ENCODE peak calls at places on chromosome 2, in four cellular contexts. E is IMR-90, L is H1, U is mesendoderm. C is an unnamed sample.
A peak's percentile ranks its signal among the peaks of the same experiment; 100 is the strongest.

GRCh38 chr2:9805435-9806297 is 37.6 kb upstream of the TAF1B start:
- DNase-seq in E (peak; percentile 84), U (no peak), L (no peak), C (peak; percentile 67)

GRCh38 chr2:227772932-227773331 is 27.2 kb downstream of the SCYGR8 start:
- DNase-seq in E (no peak), L (no peak), U (no peak), C (no peak)

GRCh38 chr2:213227458-213227857 is 56.8 kb upstream of the SPAG16 start:
- DNase-seq in E (no peak), L (no peak), U (no peak), C (no peak)

GRCh38 chr2:142058149-142058548 is 72.7 kb downstream of the LRP1B start:
- DNase-seq in E (no peak), L (no peak), U (no peak), C (no peak)

GRCh38 chr2:105127288-105127915 is 89.5 kb downstream of the MRPS9 start:
- DNase-seq in L (no peak), E (no peak), U (no peak), C (no peak)

GRCh38 chr2:18889565-18890332 is 300.4 kb upstream of the NT5C1B start:
- DNase-seq in E (no peak), U (no peak), L (no peak), C (no peak)

GRCh38 chr2:121999273-121999672 is 243.8 kb downstream of the TSN start:
- DNase-seq in E (peak; percentile 63), L (no peak), U (peak; percentile 67), C (peak; percentile 15)

GRCh38 chr2:203532957-203533695 is 2.0 kb downstream of the RAPH1 start:
- DNase-seq in U (peak; percentile 87), E (peak; percentile 36), L (no peak), C (peak; percentile 53)

GRCh38 chr2:239194731-239195317 is 206.0 kb downstream of the HDAC4 start:
- DNase-seq in L (no peak), E (no peak), U (no peak), C (no peak)

GRCh38 chr2:120751553-120751952 is 15.9 kb downstream of the GLI2 start:
- DNase-seq in U (no peak), L (no peak), E (peak; percentile 65), C (peak; percentile 66)

GRCh38 chr2:79887747-79888374 is 375.0 kb downstream of the CTNNA2 start:
- DNase-seq in E (peak; percentile 71), U (peak; percentile 69), L (no peak), C (peak; percentile 65)

GRCh38 chr2:118224888-118225264 is 136.6 kb downstream of the INSIG2 start:
- DNase-seq in L (no peak), U (peak; percentile 93), E (no peak), C (no peak)

GRCh38 chr2:118222643-118223486 is 134.6 kb downstream of the INSIG2 start:
- DNase-seq in E (no peak), U (no peak), L (no peak), C (peak; percentile 3)

GRCh38 chr2:118221952-118222594 is 133.8 kb downstream of the INSIG2 start:
- DNase-seq in E (peak; percentile 76), U (peak; percentile 75), L (no peak), C (peak; percentile 70)

GRCh38 chr2:118223487-118224136 is 135.3 kb downstream of the INSIG2 start:
- DNase-seq in E (no peak), U (no peak), L (no peak), C (peak; percentile 2)

DNA sequence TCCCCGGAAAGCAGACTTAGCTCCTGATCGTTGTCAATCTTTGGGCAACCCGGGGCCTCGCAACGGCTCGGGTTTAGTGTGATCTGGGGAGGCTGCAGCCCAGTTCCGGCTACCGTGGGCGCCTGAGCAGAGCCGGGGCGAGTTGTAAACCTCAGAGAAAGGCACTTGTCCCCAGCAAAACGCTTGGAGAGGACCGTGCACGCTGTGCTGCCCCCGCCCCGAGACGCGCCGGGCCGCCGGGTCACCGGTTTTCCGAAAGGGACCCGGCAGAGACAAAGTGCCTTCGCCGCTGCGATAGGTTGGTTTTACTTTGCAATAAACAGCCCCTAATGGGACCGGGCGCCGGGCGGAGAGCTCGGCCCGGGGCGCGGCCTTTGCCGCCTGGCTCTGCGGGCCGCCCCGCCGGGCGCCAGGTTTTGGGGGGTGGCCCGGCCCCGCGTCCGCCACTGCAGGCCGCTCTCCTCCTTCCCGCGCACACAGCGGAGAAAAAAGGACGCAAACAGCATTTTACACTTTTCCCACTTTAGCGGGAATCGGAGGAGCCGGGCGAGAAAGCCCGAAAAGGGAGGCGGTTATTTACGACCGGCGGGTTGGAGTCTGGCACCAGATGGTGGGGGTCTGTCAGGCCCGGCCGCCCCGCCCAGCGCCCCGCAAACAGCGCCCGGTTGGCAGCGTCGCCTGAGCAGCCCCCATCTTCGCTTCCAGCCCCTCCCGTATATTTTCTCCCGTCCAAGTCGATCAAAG is 136.0 kb downstream of the INSIG2 start:
- DNase-seq in E (no peak), U (peak; percentile 62), L (no peak), C (peak; percentile 18)
- H2BK15ac ChIP-seq in E (no peak overlapping the region), U (peak overlapping the region; percentile 25), L (no peak overlapping the region), C (no peak overlapping the region)

GRCh38 chr2:33477473-33478468 is 1.3 kb downstream of the RASGRP3 start:
- DNase-seq in E (no peak), L (no peak), U (peak; percentile 55), C (peak; percentile 61)

GRCh38 chr2:33486544-33486943 is 10.1 kb downstream of the RASGRP3 start:
- DNase-seq in E (no peak), L (no peak), U (no peak), C (no peak)

GRCh38 chr2:33484042-33484621 is 7.7 kb downstream of the RASGRP3 start:
- DNase-seq in L (no peak), E (peak; percentile 32), U (no peak), C (no peak)

GRCh38 chr2:33478968-33479691 is 2.7 kb downstream of the RASGRP3 start:
- DNase-seq in U (peak; percentile 3), E (no peak), L (no peak), C (no peak)

DNA sequence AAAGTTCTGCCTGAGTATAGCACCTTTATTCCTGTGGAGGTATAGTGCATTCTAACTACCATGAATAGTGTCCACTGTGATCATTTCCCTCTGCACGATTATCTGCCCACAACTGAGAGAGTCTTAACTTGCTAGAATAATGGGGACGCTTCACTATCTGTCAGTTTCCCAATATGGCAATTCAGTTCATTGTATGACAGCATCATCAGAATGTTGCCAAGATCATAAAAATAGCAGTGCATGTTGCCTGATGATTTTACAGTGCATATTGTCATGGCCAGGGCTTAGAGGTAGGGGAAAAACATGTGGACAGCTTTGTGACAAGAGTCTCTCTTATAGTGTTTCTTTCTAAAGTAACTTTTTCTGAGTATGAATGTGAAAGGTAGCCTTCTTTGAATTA is 6.1 kb downstream of the RASGRP3 start:
- DNase-seq in U (no peak), L (no peak), E (no peak), C (no peak)
- H3K4me3 ChIP-seq in U (no peak overlapping the region), L (no peak overlapping the region), E (no peak overlapping the region), C (no peak overlapping the region)

DNA sequence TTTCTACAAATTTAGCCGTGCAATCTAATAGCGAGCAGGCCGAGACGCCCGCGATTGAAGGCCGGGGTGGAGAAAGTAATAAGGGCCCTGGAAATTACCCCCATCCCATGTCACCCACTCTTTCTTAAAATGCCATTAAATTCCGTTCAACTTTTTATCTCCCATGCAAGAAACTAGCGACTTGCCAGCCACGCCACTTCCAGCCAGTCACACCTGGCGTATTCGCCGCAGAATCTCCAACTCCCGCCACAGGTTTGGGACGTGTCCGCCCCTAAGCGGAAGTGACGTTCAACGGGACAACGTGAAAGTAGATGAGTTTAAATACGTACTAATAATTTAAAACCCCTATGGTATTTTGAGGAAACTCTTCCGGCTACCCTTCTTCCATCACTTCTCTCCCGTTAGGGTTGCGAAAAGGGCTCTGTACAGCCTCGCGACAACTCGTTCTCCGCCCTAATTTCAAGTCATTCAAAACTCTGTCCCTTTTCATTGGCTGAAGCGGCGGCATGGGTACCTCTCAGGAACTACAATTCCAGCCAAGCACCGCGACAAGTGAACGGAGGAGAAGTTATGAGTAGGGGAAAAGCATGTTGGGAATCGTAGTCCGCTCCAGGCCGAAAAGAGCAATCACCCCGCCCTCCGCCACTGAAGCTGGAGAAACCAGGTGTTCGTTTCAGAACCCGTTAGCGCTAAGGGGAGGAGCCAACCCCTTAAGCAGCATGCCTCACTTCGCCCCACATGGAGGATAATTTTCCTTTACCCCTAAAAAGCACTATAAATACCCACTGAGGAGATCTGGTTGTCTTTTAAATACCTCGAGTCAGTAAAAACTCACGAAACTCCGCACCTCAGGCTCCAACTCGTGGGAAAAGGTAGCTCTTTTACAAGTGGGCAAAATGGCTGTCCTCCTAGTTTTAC is at the start of gene ZRANB3:
- DNase-seq in U (peak; percentile 100), E (peak; percentile 98), L (peak; percentile 92), C (peak; percentile 99)
- H2BK15ac ChIP-seq in U (no peak within 1 kb of the TSS), E (no peak within 1 kb of the TSS), L (no peak within 1 kb of the TSS), C (peak within 1 kb of the TSS; percentile 86)

GRCh38 chr2:241280291-241280690 is 35.2 kb downstream of the HDLBP start:
- DNase-seq in U (no peak), L (no peak), E (no peak), C (no peak)
- H3K4me3 ChIP-seq in U (no peak overlapping the region), L (no peak overlapping the region), E (no peak overlapping the region), C (no peak overlapping the region)

DNA sequence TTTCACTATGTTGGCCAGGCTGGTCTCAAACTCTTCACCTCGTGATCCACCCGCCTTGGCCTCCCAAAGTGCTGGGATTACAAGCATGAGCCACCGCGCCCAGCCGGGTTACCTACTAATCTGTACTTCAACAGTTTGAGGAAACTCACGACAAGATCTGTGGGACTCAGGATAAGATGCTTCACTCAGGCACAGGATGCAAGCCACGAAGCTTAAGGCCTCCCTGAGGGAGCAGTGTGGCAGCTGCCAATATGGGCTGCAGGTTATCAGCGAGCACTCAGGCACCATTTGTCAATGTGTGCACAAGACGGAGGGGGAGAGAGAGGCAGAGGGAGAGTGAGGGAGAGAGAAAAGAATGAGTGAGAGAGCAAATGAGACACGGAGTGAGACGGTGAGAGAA is 173.6 kb upstream of the RAB6C start:
- DNase-seq in E (no peak), U (peak; percentile 68), L (no peak), C (no peak)
- H2BK15ac ChIP-seq in E (no peak overlapping the region), U (no peak overlapping the region), L (peak overlapping the region; percentile 67), C (no peak overlapping the region)

DNA sequence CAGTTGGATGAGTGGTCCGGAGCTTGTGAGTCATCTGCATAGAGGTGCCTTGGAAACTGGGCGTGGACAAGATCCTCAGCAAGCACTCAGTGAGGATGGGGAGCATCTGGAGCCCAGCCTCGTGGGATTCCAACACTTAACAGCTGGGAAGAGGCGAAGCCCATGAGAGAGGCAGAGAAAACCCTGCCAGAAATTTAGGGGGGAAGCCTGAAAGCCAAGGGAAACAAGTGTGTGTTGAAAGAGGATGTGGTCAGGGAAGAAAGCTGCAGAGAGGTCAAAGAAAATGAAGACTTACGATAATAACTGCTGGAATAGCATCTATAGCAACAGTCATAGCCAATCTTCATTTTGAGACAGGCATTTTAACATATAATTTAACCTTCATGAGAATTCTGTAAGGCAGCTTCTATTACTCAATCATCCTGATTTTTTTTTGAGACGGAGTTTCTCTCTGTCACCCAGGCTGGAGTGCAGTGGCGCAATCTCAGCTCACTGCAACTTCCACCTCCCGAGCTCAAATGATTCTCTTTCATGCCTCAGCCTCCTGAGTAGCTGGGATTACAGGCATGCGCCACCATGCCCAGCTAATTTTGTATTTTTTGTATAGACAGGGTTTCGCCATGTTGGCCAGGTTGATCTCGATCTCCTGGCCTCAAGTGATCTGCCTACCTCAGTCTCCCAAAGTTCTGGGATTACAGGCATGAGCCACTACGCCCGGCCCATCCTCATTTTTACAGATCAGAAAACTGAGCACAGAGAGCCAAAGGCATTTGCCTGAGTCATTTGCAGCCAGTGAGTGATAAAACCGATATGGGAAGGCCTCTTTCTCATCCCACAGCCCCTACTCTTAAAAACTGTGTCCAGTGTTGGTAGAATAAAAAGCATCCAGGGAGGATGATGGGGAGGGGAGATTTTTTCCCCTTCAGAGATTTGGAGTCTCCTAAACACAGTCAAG is 214.4 kb upstream of the EPAS1 start:
- DNase-seq in L (no peak), U (no peak), E (peak; percentile 88), C (peak; percentile 89)
- H3K4me3 ChIP-seq in L (no peak overlapping the region), U (no peak overlapping the region), E (no peak overlapping the region), C (no peak overlapping the region)

GRCh38 chr2:233700028-233700635 is 7.4 kb downstream of the UGT1A6 start:
- DNase-seq in U (peak; percentile 51), E (peak; percentile 69), L (no peak), C (peak; percentile 78)
- H2BK15ac ChIP-seq in U (no peak overlapping the region), E (no peak overlapping the region), L (no peak overlapping the region), C (no peak overlapping the region)

GRCh38 chr2:223215136-223215535 is 163.1 kb downstream of the KCNE4 start:
- DNase-seq in U (no peak), E (no peak), L (no peak), C (peak; percentile 9)
- H3K4me3 ChIP-seq in U (no peak overlapping the region), E (no peak overlapping the region), L (no peak overlapping the region), C (no peak overlapping the region)

C was measured in mesenchymal stem cell.